ENCODE peak calls at places on chromosomes 16 and 17, in nine cellular contexts. L is tibial artery, C is astrocyte of the spinal cord, Z is Peyer's patch, S is GM12865, Y is Calu3, R is AG04449, A is BE2C, F is AG09319. E is an unnamed sample.

GRCh38 chr16:11063432-11064201 is 119.3 kb downstream of the CLEC16A start:
- DNase-seq in L (no peak), C (no peak), Z (peak), S (no peak), Y (no peak), R (no peak), A (no peak), F (no peak), E (no peak)

GRCh38 chr17:76578376-76578775 is 7.3 kb downstream of the ST6GALNAC2 start:
- DNase-seq in L (no peak), C (no peak), Z (no peak), S (no peak), Y (no peak), R (no peak), A (no peak), F (no peak), E (no peak)

GRCh38 chr17:27560668-27561067 is 70.3 kb upstream of the LGALS9 start:
- DNase-seq in L (no peak), C (no peak), Z (peak), S (no peak), Y (no peak), R (no peak), A (no peak), F (no peak), E (no peak)

GRCh38 chr16:47972246-47972985 is 183.4 kb downstream of the ABCC12 start:
- DNase-seq in L (no peak), C (no peak), Z (no peak), S (no peak), Y (no peak), R (no peak), A (no peak), F (no peak), E (no peak)

GRCh38 chr16:67716097-67716496 is 3.0 kb downstream of the GFOD2 start:
- DNase-seq in L (no peak), C (no peak), Z (no peak), S (no peak), Y (no peak), R (no peak), A (no peak), F (no peak), E (no peak)

GRCh38 chr17:77959216-77959925 is 868 bp downstream of the TNRC6C start:
- DNase-seq in L (no peak), C (peak), Z (peak), S (no peak), Y (peak), R (no peak), A (peak), F (no peak), E (no peak)

GRCh38 chr17:41697122-41697962 is 8.7 kb downstream of the EIF1 start:
- DNase-seq in L (peak), C (no peak), Z (peak), S (no peak), Y (no peak), R (no peak), A (no peak), F (no peak), E (peak)

GRCh38 chr17:50828508-50829170 is 6.7 kb upstream of the WFIKKN2 start:
- DNase-seq in L (no peak), C (no peak), Z (no peak), S (peak), Y (no peak), R (no peak), A (no peak), F (no peak), E (no peak)

GRCh38 chr16:88561485-88562369 is 8.5 kb upstream of the ZC3H18 start:
- DNase-seq in L (peak), C (peak), Z (peak), S (peak), Y (peak), R (no peak), A (peak), F (peak), E (no peak)

GRCh38 chr16:12587170-12587569 is 216.5 kb downstream of the CPPED1 start:
- DNase-seq in L (no peak), C (no peak), Z (no peak), S (no peak), Y (no peak), R (no peak), A (no peak), F (no peak), E (no peak)

GRCh38 chr17:83100853-83101391 is 21.5 kb downstream of the METRNL start:
- DNase-seq in L (no peak), C (no peak), Z (peak), S (peak), Y (no peak), R (no peak), A (no peak), F (no peak), E (no peak)

GRCh38 chr16:23496826-23497542 is 13.3 kb downstream of the GGA2 start:
- DNase-seq in L (peak), C (no peak), Z (no peak), S (no peak), Y (no peak), R (no peak), A (no peak), F (no peak), E (no peak)

GRCh38 chr17:40841246-40841645 is 18.8 kb upstream of the KRT10 start:
- DNase-seq in L (no peak), C (no peak), Z (no peak), S (no peak), Y (no peak), R (no peak), A (no peak), F (no peak), E (no peak)

GRCh38 chr17:82242977-82243647 is 14.3 kb downstream of the SLC16A3 start:
- DNase-seq in L (peak), C (peak), Z (no peak), S (no peak), Y (no peak), R (peak), A (peak), F (peak), E (peak)

GRCh38 chr17:75950850-75951554 is 10.2 kb upstream of the FBF1 start:
- DNase-seq in L (no peak), C (peak), Z (peak), S (no peak), Y (no peak), R (no peak), A (no peak), F (no peak), E (no peak)

GRCh38 chr16:2748757-2749455 is 3.5 kb upstream of the SRRM2 start:
- DNase-seq in L (no peak), C (no peak), Z (no peak), S (no peak), Y (no peak), R (no peak), A (no peak), F (no peak), E (no peak)

GRCh38 chr16:68644715-68645493 is at the start of gene CDH3:
- DNase-seq in L (no peak), C (no peak), Z (peak), S (no peak), Y (peak), R (no peak), A (no peak), F (no peak), E (no peak)

GRCh38 chr17:50149425-50150353 is 788 bp downstream of the PPP1R9B start:
- DNase-seq in L (no peak), C (no peak), Z (peak), S (peak), Y (peak), R (no peak), A (peak), F (no peak), E (no peak)

GRCh38 chr16:797120-797420 is 3.5 kb downstream of the GNG13 start:
- DNase-seq in L (no peak), C (no peak), Z (no peak), S (peak), Y (peak), R (no peak), A (no peak), F (no peak), E (no peak)

GRCh38 chr16:794853-795466 is 5.6 kb downstream of the GNG13 start:
- DNase-seq in L (no peak), C (no peak), Z (no peak), S (no peak), Y (no peak), R (no peak), A (peak), F (no peak), E (no peak)

GRCh38 chr16:796296-797119 is 4.0 kb downstream of the GNG13 start:
- DNase-seq in L (no peak), C (no peak), Z (no peak), S (no peak), Y (no peak), R (no peak), A (no peak), F (no peak), E (no peak)

GRCh38 chr16:794091-794842 is 5.8 kb downstream of the CHTF18 start:
- DNase-seq in L (no peak), C (no peak), Z (no peak), S (no peak), Y (no peak), R (no peak), A (no peak), F (no peak), E (no peak)

GRCh38 chr16:795580-796229 is 4.8 kb downstream of the GNG13 start:
- DNase-seq in L (no peak), C (no peak), Z (peak), S (no peak), Y (peak), R (no peak), A (no peak), F (no peak), E (no peak)
- TF ChIP-seq CTCF in L (no peak), C (no peak), Z (no peak), S (no peak), Y (no peak), R (no peak), A (no peak), F (no peak), E (no peak)

DNA sequence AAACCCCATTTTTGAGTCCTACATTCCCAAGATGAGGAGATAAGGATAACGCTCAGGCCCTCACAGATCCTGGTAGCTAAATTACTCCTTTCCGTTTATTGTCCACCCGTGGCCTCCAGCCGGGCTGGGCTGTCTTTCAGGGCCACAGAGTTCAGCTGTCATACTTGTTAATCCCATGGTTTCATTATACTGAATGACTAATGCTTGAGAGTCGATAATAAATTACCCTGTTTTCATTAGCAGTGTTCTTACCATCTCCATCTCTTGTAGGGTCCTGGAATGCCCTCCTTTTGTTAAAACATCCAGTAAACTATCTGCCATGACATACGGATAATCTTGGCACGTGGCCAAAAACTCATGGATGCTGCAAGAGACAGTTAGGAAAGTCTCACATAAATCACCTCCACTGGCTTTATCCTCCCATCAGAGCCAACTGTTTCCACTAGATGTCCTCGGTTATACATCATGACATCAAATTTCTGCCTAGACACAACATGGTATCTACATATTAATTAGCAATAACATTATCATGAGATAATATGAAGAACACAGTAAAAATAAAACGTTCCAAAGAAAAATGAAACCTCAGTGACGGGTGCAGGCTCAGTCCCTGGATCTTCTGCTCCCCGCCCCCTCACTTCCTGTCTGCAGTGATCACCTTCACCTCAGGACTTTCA is 45.3 kb downstream of the BRD7 start:
- DNase-seq in L (no peak), C (peak), Z (no peak), S (no peak), Y (no peak), R (no peak), A (peak), F (no peak), E (no peak)
- TF ChIP-seq CTCF in L (no peak), C (peak), Z (peak), S (peak), Y (no peak), R (no peak), A (peak), F (peak), E (no peak)

GRCh38 chr17:80008383-80008840 is 27.3 kb downstream of the TBC1D16 start:
- DNase-seq in L (peak), C (peak), Z (peak), S (peak), Y (peak), R (no peak), A (peak), F (no peak), E (peak)
- TF ChIP-seq CTCF in L (peak), C (peak), Z (peak), S (peak), Y (peak), R (peak), A (peak), F (peak), E (no peak)

GRCh38 chr17:7215136-7215638 is 4.4 kb downstream of the DLG4 start:
- DNase-seq in L (no peak), C (no peak), Z (no peak), S (no peak), Y (no peak), R (no peak), A (no peak), F (no peak), E (peak)

GRCh38 chr17:7214300-7215135 is 5.1 kb downstream of the DLG4 start:
- DNase-seq in L (peak), C (peak), Z (peak), S (peak), Y (peak), R (peak), A (peak), F (peak), E (peak)

GRCh38 chr17:7216242-7217112 is 3.2 kb downstream of the DLG4 start:
- DNase-seq in L (no peak), C (no peak), Z (no peak), S (no peak), Y (no peak), R (no peak), A (no peak), F (no peak), E (no peak)

GRCh38 chr17:7217113-7217987 is 2.3 kb downstream of the DLG4 start:
- DNase-seq in L (no peak), C (peak), Z (no peak), S (no peak), Y (no peak), R (no peak), A (peak), F (no peak), E (no peak)

GRCh38 chr17:7215652-7216139 is 3.9 kb downstream of the DLG4 start:
- DNase-seq in L (no peak), C (no peak), Z (no peak), S (no peak), Y (no peak), R (no peak), A (peak), F (no peak), E (no peak)
- TF ChIP-seq CTCF in L (no peak), C (no peak), Z (no peak), S (no peak), Y (no peak), R (no peak), A (no peak), F (no peak), E (no peak)